ENCODE peak calls at places on chromosomes 4 and X, in nine cellular contexts. One of them, this sample, is unnamed. For H3K27me3, the result is how much of the 10 kb centered on the place peaks cover.

GRCh38 chr4:29578329-29578728 is 1141.8 kb upstream of the PCDH7 start:
- DNase-seq in CD4-positive, CD25-positive, alpha-beta regulatory T cell: no peak
- DNase-seq in heart left ventricle: no peak
- DNase-seq in mesenchymal stem cell: no peak
- DNase-seq in right atrium auricular region: no peak
- DNase-seq in stomach: no peak
- DNase-seq in GM23248: no peak
- DNase-seq in astrocyte: no peak
- DNase-seq in right lobe of liver: no peak
- DNase-seq in this sample: no peak

GRCh38 chrX:130108647-130109428 is 1.5 kb downstream of the ELF4 start:
- DNase-seq in CD4-positive, CD25-positive, alpha-beta regulatory T cell: peak
- DNase-seq in heart left ventricle: peak
- DNase-seq in mesenchymal stem cell: no peak
- DNase-seq in right atrium auricular region: no peak
- DNase-seq in stomach: no peak
- DNase-seq in GM23248: peak
- DNase-seq in astrocyte: no peak
- DNase-seq in right lobe of liver: no peak
- DNase-seq in this sample: peak

GRCh38 chrX:65644621-65645287 is 22.7 kb upstream of the MSN start:
- DNase-seq in CD4-positive, CD25-positive, alpha-beta regulatory T cell: no peak
- DNase-seq in heart left ventricle: peak
- DNase-seq in mesenchymal stem cell: peak
- DNase-seq in right atrium auricular region: peak
- DNase-seq in stomach: peak
- DNase-seq in GM23248: peak
- DNase-seq in astrocyte: peak
- DNase-seq in right lobe of liver: peak
- DNase-seq in this sample: peak

GRCh38 chr4:123709336-123709735 is 312.7 kb downstream of the SPRY1 start:
- DNase-seq in CD4-positive, CD25-positive, alpha-beta regulatory T cell: no peak
- DNase-seq in heart left ventricle: peak
- DNase-seq in mesenchymal stem cell: no peak
- DNase-seq in right atrium auricular region: no peak
- DNase-seq in stomach: no peak
- DNase-seq in GM23248: peak
- DNase-seq in astrocyte: no peak
- DNase-seq in right lobe of liver: no peak
- DNase-seq in this sample: peak

GRCh38 chrX:66074920-66075879 is 35.3 kb upstream of the VSIG4 start:
- DNase-seq in CD4-positive, CD25-positive, alpha-beta regulatory T cell: no peak
- DNase-seq in heart left ventricle: peak
- DNase-seq in mesenchymal stem cell: no peak
- DNase-seq in right atrium auricular region: peak
- DNase-seq in stomach: no peak
- DNase-seq in GM23248: no peak
- DNase-seq in astrocyte: no peak
- DNase-seq in right lobe of liver: no peak
- DNase-seq in this sample: peak

GRCh38 chr4:182242793-182243192 is 409 bp upstream of the TENM3 start:
- DNase-seq in CD4-positive, CD25-positive, alpha-beta regulatory T cell: no peak
- DNase-seq in heart left ventricle: no peak
- DNase-seq in mesenchymal stem cell: peak
- DNase-seq in right atrium auricular region: no peak
- DNase-seq in stomach: no peak
- DNase-seq in GM23248: no peak
- DNase-seq in astrocyte: peak
- DNase-seq in right lobe of liver: no peak
- DNase-seq in this sample: no peak

GRCh38 chr4:24774452-24774851 is 20.9 kb upstream of the SOD3 start:
- DNase-seq in CD4-positive, CD25-positive, alpha-beta regulatory T cell: no peak
- DNase-seq in heart left ventricle: no peak
- DNase-seq in mesenchymal stem cell: no peak
- DNase-seq in right atrium auricular region: no peak
- DNase-seq in stomach: no peak
- DNase-seq in GM23248: peak
- DNase-seq in astrocyte: no peak
- DNase-seq in right lobe of liver: no peak
- DNase-seq in this sample: no peak

GRCh38 chrX:49041683-49042529 is 1.3 kb downstream of the TFE3 start:
- DNase-seq in CD4-positive, CD25-positive, alpha-beta regulatory T cell: no peak
- DNase-seq in heart left ventricle: no peak
- DNase-seq in mesenchymal stem cell: peak
- DNase-seq in right atrium auricular region: no peak
- DNase-seq in stomach: no peak
- DNase-seq in GM23248: peak
- DNase-seq in astrocyte: peak
- DNase-seq in right lobe of liver: no peak
- DNase-seq in this sample: no peak

GRCh38 chr4:186924723-186925122 is 201.1 kb upstream of the FAT1 start:
- DNase-seq in CD4-positive, CD25-positive, alpha-beta regulatory T cell: no peak
- DNase-seq in heart left ventricle: no peak
- DNase-seq in mesenchymal stem cell: peak
- DNase-seq in right atrium auricular region: no peak
- DNase-seq in stomach: no peak
- DNase-seq in GM23248: no peak
- DNase-seq in astrocyte: no peak
- DNase-seq in right lobe of liver: no peak
- DNase-seq in this sample: no peak

GRCh38 chr4:121069419-121069818 is 2.9 kb downstream of the NDNF start:
- DNase-seq in CD4-positive, CD25-positive, alpha-beta regulatory T cell: no peak
- DNase-seq in heart left ventricle: no peak
- DNase-seq in mesenchymal stem cell: no peak
- DNase-seq in right atrium auricular region: no peak
- DNase-seq in stomach: no peak
- DNase-seq in GM23248: no peak
- DNase-seq in astrocyte: no peak
- DNase-seq in right lobe of liver: no peak
- DNase-seq in this sample: no peak
- H3K27me3 ChIP-seq in CD4-positive, CD25-positive, alpha-beta regulatory T cell: under half
- H3K27me3 ChIP-seq in heart left ventricle: under half
- H3K27me3 ChIP-seq in mesenchymal stem cell: under half
- H3K27me3 ChIP-seq in right atrium auricular region: under half
- H3K27me3 ChIP-seq in stomach: under half
- H3K27me3 ChIP-seq in GM23248: under half
- H3K27me3 ChIP-seq in astrocyte: under half
- H3K27me3 ChIP-seq in right lobe of liver: under half
- H3K27me3 ChIP-seq in this sample: under half

GRCh38 chrX:132090370-132091152 is 37.3 kb downstream of the FRMD7 start:
- DNase-seq in CD4-positive, CD25-positive, alpha-beta regulatory T cell: no peak
- DNase-seq in heart left ventricle: no peak
- DNase-seq in mesenchymal stem cell: no peak
- DNase-seq in right atrium auricular region: no peak
- DNase-seq in stomach: no peak
- DNase-seq in GM23248: no peak
- DNase-seq in astrocyte: no peak
- DNase-seq in right lobe of liver: no peak
- DNase-seq in this sample: no peak
- H3K27me3 ChIP-seq in CD4-positive, CD25-positive, alpha-beta regulatory T cell: under half
- H3K27me3 ChIP-seq in heart left ventricle: under half
- H3K27me3 ChIP-seq in mesenchymal stem cell: under half
- H3K27me3 ChIP-seq in right atrium auricular region: under half
- H3K27me3 ChIP-seq in stomach: under half
- H3K27me3 ChIP-seq in GM23248: under half
- H3K27me3 ChIP-seq in astrocyte: under half
- H3K27me3 ChIP-seq in right lobe of liver: under half
- H3K27me3 ChIP-seq in this sample: under half

GRCh38 chr4:37453004-37453360 is 208.4 kb downstream of the NWD2 start:
- DNase-seq in CD4-positive, CD25-positive, alpha-beta regulatory T cell: no peak
- DNase-seq in heart left ventricle: no peak
- DNase-seq in mesenchymal stem cell: peak
- DNase-seq in right atrium auricular region: no peak
- DNase-seq in stomach: peak
- DNase-seq in GM23248: peak
- DNase-seq in astrocyte: peak
- DNase-seq in right lobe of liver: no peak
- DNase-seq in this sample: no peak
- H3K27me3 ChIP-seq in CD4-positive, CD25-positive, alpha-beta regulatory T cell: under half
- H3K27me3 ChIP-seq in heart left ventricle: under half
- H3K27me3 ChIP-seq in mesenchymal stem cell: under half
- H3K27me3 ChIP-seq in right atrium auricular region: under half
- H3K27me3 ChIP-seq in stomach: under half
- H3K27me3 ChIP-seq in GM23248: under half
- H3K27me3 ChIP-seq in astrocyte: under half
- H3K27me3 ChIP-seq in right lobe of liver: under half
- H3K27me3 ChIP-seq in this sample: under half

GRCh38 chr4:84492290-84492689 is 6.8 kb downstream of the NKX6-1 start:
- DNase-seq in CD4-positive, CD25-positive, alpha-beta regulatory T cell: no peak
- DNase-seq in heart left ventricle: no peak
- DNase-seq in mesenchymal stem cell: no peak
- DNase-seq in right atrium auricular region: no peak
- DNase-seq in stomach: no peak
- DNase-seq in GM23248: no peak
- DNase-seq in astrocyte: no peak
- DNase-seq in right lobe of liver: no peak
- DNase-seq in this sample: no peak
- H3K27me3 ChIP-seq in CD4-positive, CD25-positive, alpha-beta regulatory T cell: under half
- H3K27me3 ChIP-seq in heart left ventricle: half or more
- H3K27me3 ChIP-seq in mesenchymal stem cell: half or more
- H3K27me3 ChIP-seq in right atrium auricular region: half or more
- H3K27me3 ChIP-seq in stomach: half or more
- H3K27me3 ChIP-seq in GM23248: half or more
- H3K27me3 ChIP-seq in astrocyte: half or more
- H3K27me3 ChIP-seq in right lobe of liver: under half
- H3K27me3 ChIP-seq in this sample: half or more

DNA sequence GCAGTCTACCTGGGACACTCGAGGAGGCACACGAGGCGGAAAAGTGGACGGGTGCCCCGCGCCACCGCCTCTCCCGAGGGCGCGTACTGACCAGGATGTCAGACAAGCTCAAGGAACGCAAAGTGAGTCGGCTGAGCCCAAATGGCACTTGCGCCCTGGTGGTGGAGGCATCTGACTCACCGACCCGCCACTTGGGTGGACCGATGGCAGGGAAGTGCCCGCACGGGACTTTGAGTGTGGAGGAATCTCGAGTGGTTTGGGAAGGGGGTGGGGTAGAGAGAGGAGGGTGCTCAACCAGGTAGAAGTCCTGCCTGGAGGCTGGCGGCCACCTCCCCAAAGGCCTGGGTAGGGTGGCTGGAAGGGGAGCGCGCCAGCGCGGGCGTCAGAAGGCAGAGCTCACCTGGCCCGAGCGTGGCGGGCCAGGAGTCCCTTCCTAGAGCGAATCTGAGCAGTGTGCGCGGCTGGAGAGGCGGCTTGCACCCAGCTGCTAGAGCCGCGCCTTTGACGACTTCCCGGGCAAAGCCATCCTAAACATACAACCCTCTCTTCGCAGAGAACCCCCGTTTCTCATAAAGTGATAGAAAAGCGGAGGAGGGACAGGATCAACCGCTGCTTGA is 652 bp downstream of the HELT start:
- DNase-seq in CD4-positive, CD25-positive, alpha-beta regulatory T cell: no peak
- DNase-seq in heart left ventricle: no peak
- DNase-seq in mesenchymal stem cell: peak
- DNase-seq in right atrium auricular region: no peak
- DNase-seq in stomach: no peak
- DNase-seq in GM23248: no peak
- DNase-seq in astrocyte: no peak
- DNase-seq in right lobe of liver: no peak
- DNase-seq in this sample: no peak
- H3K27me3 ChIP-seq in CD4-positive, CD25-positive, alpha-beta regulatory T cell: under half
- H3K27me3 ChIP-seq in heart left ventricle: half or more
- H3K27me3 ChIP-seq in mesenchymal stem cell: half or more
- H3K27me3 ChIP-seq in right atrium auricular region: under half
- H3K27me3 ChIP-seq in stomach: half or more
- H3K27me3 ChIP-seq in GM23248: half or more
- H3K27me3 ChIP-seq in astrocyte: half or more
- H3K27me3 ChIP-seq in right lobe of liver: under half
- H3K27me3 ChIP-seq in this sample: under half

GRCh38 chr4:38837849-38838248 is 18.8 kb downstream of the TLR6 start:
- DNase-seq in CD4-positive, CD25-positive, alpha-beta regulatory T cell: no peak
- DNase-seq in heart left ventricle: no peak
- DNase-seq in mesenchymal stem cell: peak
- DNase-seq in right atrium auricular region: no peak
- DNase-seq in stomach: no peak
- DNase-seq in GM23248: peak
- DNase-seq in astrocyte: peak
- DNase-seq in right lobe of liver: no peak
- DNase-seq in this sample: no peak
- H3K27me3 ChIP-seq in CD4-positive, CD25-positive, alpha-beta regulatory T cell: under half
- H3K27me3 ChIP-seq in heart left ventricle: under half
- H3K27me3 ChIP-seq in mesenchymal stem cell: under half
- H3K27me3 ChIP-seq in right atrium auricular region: under half
- H3K27me3 ChIP-seq in stomach: under half
- H3K27me3 ChIP-seq in GM23248: under half
- H3K27me3 ChIP-seq in astrocyte: under half
- H3K27me3 ChIP-seq in right lobe of liver: under half
- H3K27me3 ChIP-seq in this sample: under half

GRCh38 chr4:160592258-160592657 is 1489.4 kb downstream of the RAPGEF2 start:
- DNase-seq in CD4-positive, CD25-positive, alpha-beta regulatory T cell: no peak
- DNase-seq in heart left ventricle: no peak
- DNase-seq in mesenchymal stem cell: no peak
- DNase-seq in right atrium auricular region: no peak
- DNase-seq in stomach: no peak
- DNase-seq in GM23248: no peak
- DNase-seq in astrocyte: no peak
- DNase-seq in right lobe of liver: no peak
- DNase-seq in this sample: no peak

GRCh38 chr4:160595646-160596045 is 1492.8 kb downstream of the RAPGEF2 start:
- DNase-seq in CD4-positive, CD25-positive, alpha-beta regulatory T cell: no peak
- DNase-seq in heart left ventricle: no peak
- DNase-seq in mesenchymal stem cell: no peak
- DNase-seq in right atrium auricular region: no peak
- DNase-seq in stomach: no peak
- DNase-seq in GM23248: no peak
- DNase-seq in astrocyte: no peak
- DNase-seq in right lobe of liver: no peak
- DNase-seq in this sample: no peak
- H3K27me3 ChIP-seq in CD4-positive, CD25-positive, alpha-beta regulatory T cell: under half
- H3K27me3 ChIP-seq in heart left ventricle: under half
- H3K27me3 ChIP-seq in mesenchymal stem cell: under half
- H3K27me3 ChIP-seq in right atrium auricular region: under half
- H3K27me3 ChIP-seq in stomach: under half
- H3K27me3 ChIP-seq in GM23248: under half
- H3K27me3 ChIP-seq in astrocyte: under half
- H3K27me3 ChIP-seq in right lobe of liver: under half
- H3K27me3 ChIP-seq in this sample: under half

GRCh38 chrX:17805120-17805519 is 56.0 kb downstream of the RAI2 start:
- DNase-seq in CD4-positive, CD25-positive, alpha-beta regulatory T cell: no peak
- DNase-seq in heart left ventricle: no peak
- DNase-seq in mesenchymal stem cell: no peak
- DNase-seq in right atrium auricular region: no peak
- DNase-seq in stomach: no peak
- DNase-seq in GM23248: no peak
- DNase-seq in astrocyte: no peak
- DNase-seq in right lobe of liver: no peak
- DNase-seq in this sample: no peak

GRCh38 chrX:17803449-17803848 is 57.6 kb downstream of the RAI2 start:
- DNase-seq in CD4-positive, CD25-positive, alpha-beta regulatory T cell: no peak
- DNase-seq in heart left ventricle: no peak
- DNase-seq in mesenchymal stem cell: no peak
- DNase-seq in right atrium auricular region: no peak
- DNase-seq in stomach: no peak
- DNase-seq in GM23248: no peak
- DNase-seq in astrocyte: no peak
- DNase-seq in right lobe of liver: no peak
- DNase-seq in this sample: no peak

GRCh38 chrX:17801431-17801830 is 59.7 kb downstream of the RAI2 start:
- DNase-seq in CD4-positive, CD25-positive, alpha-beta regulatory T cell: no peak
- DNase-seq in heart left ventricle: no peak
- DNase-seq in mesenchymal stem cell: no peak
- DNase-seq in right atrium auricular region: no peak
- DNase-seq in stomach: no peak
- DNase-seq in GM23248: no peak
- DNase-seq in astrocyte: no peak
- DNase-seq in right lobe of liver: no peak
- DNase-seq in this sample: no peak

GRCh38 chrX:17798921-17799320 is 61.6 kb downstream of the SCML1 start:
- DNase-seq in CD4-positive, CD25-positive, alpha-beta regulatory T cell: no peak
- DNase-seq in heart left ventricle: no peak
- DNase-seq in mesenchymal stem cell: no peak
- DNase-seq in right atrium auricular region: no peak
- DNase-seq in stomach: no peak
- DNase-seq in GM23248: no peak
- DNase-seq in astrocyte: no peak
- DNase-seq in right lobe of liver: no peak
- DNase-seq in this sample: no peak

GRCh38 chrX:17802756-17803155 is 58.3 kb downstream of the RAI2 start:
- DNase-seq in CD4-positive, CD25-positive, alpha-beta regulatory T cell: no peak
- DNase-seq in heart left ventricle: no peak
- DNase-seq in mesenchymal stem cell: no peak
- DNase-seq in right atrium auricular region: no peak
- DNase-seq in stomach: no peak
- DNase-seq in GM23248: no peak
- DNase-seq in astrocyte: no peak
- DNase-seq in right lobe of liver: no peak
- DNase-seq in this sample: no peak
- H3K27me3 ChIP-seq in CD4-positive, CD25-positive, alpha-beta regulatory T cell: under half
- H3K27me3 ChIP-seq in heart left ventricle: under half
- H3K27me3 ChIP-seq in mesenchymal stem cell: under half
- H3K27me3 ChIP-seq in right atrium auricular region: under half
- H3K27me3 ChIP-seq in stomach: under half
- H3K27me3 ChIP-seq in GM23248: under half
- H3K27me3 ChIP-seq in astrocyte: under half
- H3K27me3 ChIP-seq in right lobe of liver: under half
- H3K27me3 ChIP-seq in this sample: under half

This sample was measured in Peyer's patch.